ENCODE peak calls at places on chromosomes 6 and 20, in six cellular contexts. One of them, this sample, is unnamed.

GRCh38 chr20:56733967-56734366 is 104.9 kb downstream of the TFAP2C start:
- DNase-seq in OCI-LY7: no peak
- DNase-seq in GM23248: no peak
- DNase-seq in HCT116: no peak
- DNase-seq in hepatocyte: no peak
- DNase-seq in PC-3: no peak
- DNase-seq in this sample: no peak

GRCh38 chr20:57880155-57880648 is 170.4 kb upstream of the PMEPA1 start:
- DNase-seq in OCI-LY7: no peak
- DNase-seq in GM23248: peak; percentile 32
- DNase-seq in HCT116: no peak
- DNase-seq in hepatocyte: peak; percentile 24
- DNase-seq in PC-3: no peak
- DNase-seq in this sample: no peak

GRCh38 chr6:144320746-144321145 is 35.6 kb downstream of the UTRN start:
- DNase-seq in OCI-LY7: no peak
- DNase-seq in GM23248: no peak
- DNase-seq in HCT116: no peak
- DNase-seq in hepatocyte: no peak
- DNase-seq in PC-3: no peak
- DNase-seq in this sample: no peak

GRCh38 chr6:116329156-116329555 is 41.6 kb upstream of the DSE start:
- DNase-seq in OCI-LY7: no peak
- DNase-seq in GM23248: no peak
- DNase-seq in HCT116: no peak
- DNase-seq in hepatocyte: no peak
- DNase-seq in PC-3: no peak
- DNase-seq in this sample: no peak

GRCh38 chr20:56788671-56789610 is 159.8 kb downstream of the TFAP2C start:
- DNase-seq in OCI-LY7: no peak
- DNase-seq in GM23248: peak; percentile 45
- DNase-seq in HCT116: no peak
- DNase-seq in hepatocyte: no peak
- DNase-seq in PC-3: peak; percentile 77
- DNase-seq in this sample: no peak

GRCh38 chr6:34412643-34413214 is 13.1 kb downstream of the RPS10 start:
- DNase-seq in OCI-LY7: no peak
- DNase-seq in GM23248: peak; percentile 48
- DNase-seq in HCT116: no peak
- DNase-seq in hepatocyte: no peak
- DNase-seq in PC-3: peak; percentile 83
- DNase-seq in this sample: no peak

GRCh38 chr6:136791296-136792065 is 796 bp downstream of the MAP3K5 start:
- DNase-seq in OCI-LY7: peak; percentile 81
- DNase-seq in GM23248: peak; percentile 61
- DNase-seq in HCT116: no peak
- DNase-seq in hepatocyte: peak; percentile 71
- DNase-seq in PC-3: peak; percentile 50
- DNase-seq in this sample: peak; percentile 73

GRCh38 chr20:31719644-31720485 is 2.8 kb downstream of the BCL2L1 start:
- DNase-seq in OCI-LY7: no peak
- DNase-seq in GM23248: no peak
- DNase-seq in HCT116: no peak
- DNase-seq in hepatocyte: peak; percentile 72
- DNase-seq in PC-3: peak; percentile 94
- DNase-seq in this sample: no peak

GRCh38 chr6:30782425-30783014 is 38.2 kb upstream of the IER3 start:
- DNase-seq in OCI-LY7: no peak
- DNase-seq in GM23248: peak; percentile 88
- DNase-seq in HCT116: peak; percentile 75
- DNase-seq in hepatocyte: no peak
- DNase-seq in PC-3: peak; percentile 95
- DNase-seq in this sample: no peak

GRCh38 chr6:155388546-155388945 is 67.1 kb downstream of the NOX3 start:
- DNase-seq in OCI-LY7: no peak
- DNase-seq in GM23248: no peak
- DNase-seq in HCT116: no peak
- DNase-seq in hepatocyte: no peak
- DNase-seq in PC-3: no peak
- DNase-seq in this sample: no peak

GRCh38 chr6:118580585-118581419 is 32.7 kb downstream of the PLN start:
- DNase-seq in OCI-LY7: peak; percentile 74
- DNase-seq in GM23248: peak; percentile 91
- DNase-seq in HCT116: peak; percentile 49
- DNase-seq in hepatocyte: peak; percentile 91
- DNase-seq in PC-3: peak; percentile 56
- DNase-seq in this sample: peak; percentile 59

GRCh38 chr6:10014561-10014960 is 400.3 kb downstream of the TFAP2A start:
- DNase-seq in OCI-LY7: no peak
- DNase-seq in GM23248: peak; percentile 39
- DNase-seq in HCT116: no peak
- DNase-seq in hepatocyte: peak; percentile 13
- DNase-seq in PC-3: no peak
- DNase-seq in this sample: no peak

GRCh38 chr6:18241208-18241836 is 23.0 kb downstream of the DEK start:
- DNase-seq in OCI-LY7: no peak
- DNase-seq in GM23248: peak; percentile 54
- DNase-seq in HCT116: peak; percentile 59
- DNase-seq in hepatocyte: no peak
- DNase-seq in PC-3: peak; percentile 78
- DNase-seq in this sample: no peak

GRCh38 chr20:42987376-42988114 is 202.2 kb downstream of the PTPRT start:
- DNase-seq in OCI-LY7: no peak
- DNase-seq in GM23248: no peak
- DNase-seq in HCT116: no peak
- DNase-seq in hepatocyte: no peak
- DNase-seq in PC-3: no peak
- DNase-seq in this sample: no peak

GRCh38 chr6:33960345-33961313 is 156.8 kb upstream of the MLN start:
- DNase-seq in OCI-LY7: no peak
- DNase-seq in GM23248: no peak
- DNase-seq in HCT116: no peak
- DNase-seq in hepatocyte: no peak
- DNase-seq in PC-3: peak; percentile 65
- DNase-seq in this sample: no peak

GRCh38 chr6:127484207-127484858 is 25.1 kb upstream of the KIAA0408 start:
- DNase-seq in OCI-LY7: peak; percentile 5
- DNase-seq in GM23248: peak; percentile 69
- DNase-seq in HCT116: no peak
- DNase-seq in hepatocyte: no peak
- DNase-seq in PC-3: peak; percentile 75
- DNase-seq in this sample: peak; percentile 89

GRCh38 chr6:83593395-83593785 is 81.1 kb downstream of the PRSS35 start:
- DNase-seq in OCI-LY7: no peak
- DNase-seq in GM23248: no peak
- DNase-seq in HCT116: no peak
- DNase-seq in hepatocyte: no peak
- DNase-seq in PC-3: no peak
- DNase-seq in this sample: no peak

GRCh38 chr6:3841066-3841454 is 8.1 kb upstream of the FAM50B start:
- DNase-seq in OCI-LY7: no peak
- DNase-seq in GM23248: peak; percentile 68
- DNase-seq in HCT116: no peak
- DNase-seq in hepatocyte: no peak
- DNase-seq in PC-3: no peak
- DNase-seq in this sample: no peak

GRCh38 chr6:89024456-89024855 is 56.1 kb upstream of the PNRC1 start:
- DNase-seq in OCI-LY7: no peak
- DNase-seq in GM23248: no peak
- DNase-seq in HCT116: no peak
- DNase-seq in hepatocyte: no peak
- DNase-seq in PC-3: no peak
- DNase-seq in this sample: no peak

GRCh38 chr20:52305029-52305645 is 113.6 kb upstream of the ZFP64 start:
- DNase-seq in OCI-LY7: no peak
- DNase-seq in GM23248: peak; percentile 2
- DNase-seq in HCT116: no peak
- DNase-seq in hepatocyte: no peak
- DNase-seq in PC-3: peak; percentile 24
- DNase-seq in this sample: no peak

GRCh38 chr20:341682-342081 is 5.2 kb upstream of the NRSN2 start:
- DNase-seq in OCI-LY7: no peak
- DNase-seq in GM23248: peak; percentile 88
- DNase-seq in HCT116: peak; percentile 94
- DNase-seq in hepatocyte: peak; percentile 42
- DNase-seq in PC-3: peak; percentile 99
- DNase-seq in this sample: no peak

GRCh38 chr6:90415178-90415577 is 118.5 kb upstream of the BACH2 start:
- DNase-seq in OCI-LY7: no peak
- DNase-seq in GM23248: no peak
- DNase-seq in HCT116: no peak
- DNase-seq in hepatocyte: no peak
- DNase-seq in PC-3: no peak
- DNase-seq in this sample: no peak

DNA sequence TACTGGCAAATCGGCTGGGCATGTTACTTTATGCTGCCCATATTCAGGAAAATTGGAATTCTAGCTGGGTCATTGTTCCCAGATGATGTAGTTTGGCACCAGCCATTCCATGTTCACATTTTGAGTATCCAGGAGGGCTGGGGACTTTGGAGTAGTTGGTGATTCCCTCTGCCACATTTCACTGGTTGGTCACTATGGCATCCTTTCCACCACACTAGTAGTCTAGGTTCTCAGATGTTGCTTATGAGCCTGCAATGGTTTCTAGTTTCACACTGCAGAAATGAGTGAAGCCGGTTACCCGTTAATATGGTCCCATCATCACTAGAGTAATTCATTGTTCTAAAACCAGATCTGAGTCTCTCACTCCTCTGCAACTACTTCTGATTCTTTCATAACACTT is 4.6 kb downstream of the PTPN1 start:
- DNase-seq in OCI-LY7: no peak
- DNase-seq in GM23248: no peak
- DNase-seq in HCT116: no peak
- DNase-seq in hepatocyte: no peak
- DNase-seq in PC-3: no peak
- DNase-seq in this sample: no peak
- TF ChIP-seq EZH2phosphoT487 in OCI-LY7: no peak
- TF ChIP-seq EZH2phosphoT487 in GM23248: no peak
- TF ChIP-seq EZH2phosphoT487 in HCT116: no peak
- TF ChIP-seq EZH2phosphoT487 in hepatocyte: no peak
- TF ChIP-seq EZH2phosphoT487 in PC-3: no peak
- TF ChIP-seq EZH2phosphoT487 in this sample: no peak

GRCh38 chr20:63064310-63064709 is 57.5 kb upstream of the BHLHE23 start:
- DNase-seq in OCI-LY7: no peak
- DNase-seq in GM23248: peak; percentile 20
- DNase-seq in HCT116: no peak
- DNase-seq in hepatocyte: no peak
- DNase-seq in PC-3: no peak
- DNase-seq in this sample: peak; percentile 38
- TF ChIP-seq EZH2phosphoT487 in OCI-LY7: no peak
- TF ChIP-seq EZH2phosphoT487 in GM23248: no peak
- TF ChIP-seq EZH2phosphoT487 in HCT116: no peak
- TF ChIP-seq EZH2phosphoT487 in hepatocyte: no peak
- TF ChIP-seq EZH2phosphoT487 in PC-3: no peak
- TF ChIP-seq EZH2phosphoT487 in this sample: no peak

DNA sequence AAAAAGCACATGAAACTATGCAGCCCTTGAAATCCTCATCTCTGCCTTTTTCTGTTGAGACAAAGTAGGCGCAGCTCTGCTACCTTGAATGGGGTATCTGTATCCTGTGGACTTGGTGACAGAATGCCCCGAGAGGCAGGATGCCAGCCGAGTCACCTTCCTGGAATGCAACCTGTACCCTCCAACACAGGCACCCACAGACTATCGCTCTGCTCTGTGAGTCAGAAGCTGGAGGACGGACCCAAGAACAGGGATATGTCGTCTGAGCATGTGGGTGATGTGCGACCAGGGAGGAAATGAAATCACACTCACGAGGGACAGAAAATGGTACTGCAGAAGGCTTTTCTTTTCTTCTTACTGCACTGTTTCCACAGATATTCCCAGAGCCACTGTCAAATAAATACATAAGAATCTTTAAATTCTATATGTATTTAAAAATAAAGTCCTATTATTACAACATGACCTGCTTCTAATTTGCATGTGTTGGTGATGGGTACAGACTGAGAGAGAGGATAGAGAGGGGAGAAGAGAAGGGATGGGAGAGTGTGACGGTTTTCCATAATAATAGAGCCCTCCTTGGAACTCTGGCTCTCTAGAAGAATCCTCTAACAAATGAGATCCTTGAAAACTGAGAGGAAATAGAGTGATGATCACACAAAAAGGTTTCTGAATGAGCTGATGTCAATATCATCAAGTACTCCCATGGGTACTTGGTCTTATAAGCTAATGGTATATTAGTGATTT is 308.1 kb downstream of the FOXC1 start:
- DNase-seq in OCI-LY7: no peak
- DNase-seq in GM23248: peak; percentile 90
- DNase-seq in HCT116: peak; percentile 40
- DNase-seq in hepatocyte: peak; percentile 24
- DNase-seq in PC-3: peak; percentile 97
- DNase-seq in this sample: no peak
- TF ChIP-seq EZH2phosphoT487 in OCI-LY7: no peak
- TF ChIP-seq EZH2phosphoT487 in GM23248: no peak
- TF ChIP-seq EZH2phosphoT487 in HCT116: no peak
- TF ChIP-seq EZH2phosphoT487 in hepatocyte: no peak
- TF ChIP-seq EZH2phosphoT487 in PC-3: no peak
- TF ChIP-seq EZH2phosphoT487 in this sample: no peak

GRCh38 chr6:41073968-41074691 is 1.4 kb downstream of the NFYA start:
- DNase-seq in OCI-LY7: no peak
- DNase-seq in GM23248: peak; percentile 86
- DNase-seq in HCT116: no peak
- DNase-seq in hepatocyte: peak; percentile 49
- DNase-seq in PC-3: peak; percentile 35
- DNase-seq in this sample: peak; percentile 27

GRCh38 chr6:41071501-41071922 is 644 bp downstream of the OARD1 start:
- DNase-seq in OCI-LY7: peak; percentile 79
- DNase-seq in GM23248: no peak
- DNase-seq in HCT116: no peak
- DNase-seq in hepatocyte: no peak
- DNase-seq in PC-3: peak; percentile 82
- DNase-seq in this sample: peak; percentile 72

GRCh38 chr6:41072836-41073202 is at the start of gene NFYA:
- DNase-seq in OCI-LY7: no peak
- DNase-seq in GM23248: no peak
- DNase-seq in HCT116: no peak
- DNase-seq in hepatocyte: no peak
- DNase-seq in PC-3: no peak
- DNase-seq in this sample: no peak

GRCh38 chr6:41073203-41073967 is 611 bp downstream of the NFYA start:
- DNase-seq in OCI-LY7: peak; percentile 82
- DNase-seq in GM23248: no peak
- DNase-seq in HCT116: peak; percentile 47
- DNase-seq in hepatocyte: peak; percentile 92
- DNase-seq in PC-3: peak; percentile 82
- DNase-seq in this sample: peak; percentile 78

GRCh38 chr6:41071923-41072835 is at the start of gene OARD1:
- DNase-seq in OCI-LY7: peak; percentile 99
- DNase-seq in GM23248: peak; percentile 100
- DNase-seq in HCT116: peak; percentile 98
- DNase-seq in hepatocyte: peak; percentile 100
- DNase-seq in PC-3: peak; percentile 99
- DNase-seq in this sample: peak; percentile 98
- TF ChIP-seq EZH2phosphoT487 in OCI-LY7: no peak
- TF ChIP-seq EZH2phosphoT487 in GM23248: no peak
- TF ChIP-seq EZH2phosphoT487 in HCT116: no peak
- TF ChIP-seq EZH2phosphoT487 in hepatocyte: no peak
- TF ChIP-seq EZH2phosphoT487 in PC-3: no peak
- TF ChIP-seq EZH2phosphoT487 in this sample: no peak